ENCODE peak calls at places on chromosomes 7 and 10, in ten cellular contexts. J, M, Q, F, B, E, S, K, D and Z are unnamed samples.

GRCh38 chr7:26910221-26910620 is 45.8 kb upstream of the SKAP2 start:
- DNase-seq in J (peak; percentile 82), M (no peak), Q (no peak), F (no peak), B (no peak), E (peak; percentile 9), S (peak; percentile 51), K (no peak), D (no peak), Z (no peak)

GRCh38 chr7:50212666-50213621 is 91.6 kb upstream of the IKZF1 start:
- DNase-seq in J (no peak), M (no peak), Q (no peak), F (no peak), B (no peak), E (no peak), S (no peak), K (no peak), D (no peak), Z (no peak)

GRCh38 chr7:140841316-140841715 is 83.4 kb downstream of the BRAF start:
- DNase-seq in J (no peak), M (no peak), Q (no peak), F (no peak), B (no peak), E (no peak), S (no peak), K (no peak), D (no peak), Z (no peak)

GRCh38 chr7:131533566-131534561 is 22.6 kb downstream of the PODXL start:
- DNase-seq in J (no peak), M (no peak), Q (no peak), F (no peak), B (no peak), E (no peak), S (no peak), K (peak; percentile 13), D (no peak), Z (no peak)

GRCh38 chr7:50531401-50531906 is 33.8 kb downstream of the DDC start:
- DNase-seq in J (peak; percentile 50), M (no peak), Q (no peak), F (no peak), B (peak; percentile 62), E (peak; percentile 26), S (no peak), K (no peak), D (no peak), Z (no peak)

GRCh38 chr7:3482147-3482921 is 181.3 kb downstream of the SDK1 start:
- DNase-seq in J (peak; percentile 9), M (no peak), Q (peak; percentile 51), F (no peak), B (peak; percentile 57), E (peak; percentile 29), S (peak; percentile 80), K (no peak), D (no peak), Z (no peak)

GRCh38 chr10:119401671-119402395 is 140.7 kb downstream of the RGS10 start:
- DNase-seq in J (peak; percentile 98), M (no peak), Q (no peak), F (no peak), B (no peak), E (peak; percentile 95), S (no peak), K (peak; percentile 84), D (no peak), Z (no peak)

GRCh38 chr10:71990706-71991269 is 26.6 kb downstream of the CHST3 start:
- DNase-seq in J (no peak), M (no peak), Q (no peak), F (no peak), B (no peak), E (no peak), S (no peak), K (no peak), D (no peak), Z (no peak)

DNA sequence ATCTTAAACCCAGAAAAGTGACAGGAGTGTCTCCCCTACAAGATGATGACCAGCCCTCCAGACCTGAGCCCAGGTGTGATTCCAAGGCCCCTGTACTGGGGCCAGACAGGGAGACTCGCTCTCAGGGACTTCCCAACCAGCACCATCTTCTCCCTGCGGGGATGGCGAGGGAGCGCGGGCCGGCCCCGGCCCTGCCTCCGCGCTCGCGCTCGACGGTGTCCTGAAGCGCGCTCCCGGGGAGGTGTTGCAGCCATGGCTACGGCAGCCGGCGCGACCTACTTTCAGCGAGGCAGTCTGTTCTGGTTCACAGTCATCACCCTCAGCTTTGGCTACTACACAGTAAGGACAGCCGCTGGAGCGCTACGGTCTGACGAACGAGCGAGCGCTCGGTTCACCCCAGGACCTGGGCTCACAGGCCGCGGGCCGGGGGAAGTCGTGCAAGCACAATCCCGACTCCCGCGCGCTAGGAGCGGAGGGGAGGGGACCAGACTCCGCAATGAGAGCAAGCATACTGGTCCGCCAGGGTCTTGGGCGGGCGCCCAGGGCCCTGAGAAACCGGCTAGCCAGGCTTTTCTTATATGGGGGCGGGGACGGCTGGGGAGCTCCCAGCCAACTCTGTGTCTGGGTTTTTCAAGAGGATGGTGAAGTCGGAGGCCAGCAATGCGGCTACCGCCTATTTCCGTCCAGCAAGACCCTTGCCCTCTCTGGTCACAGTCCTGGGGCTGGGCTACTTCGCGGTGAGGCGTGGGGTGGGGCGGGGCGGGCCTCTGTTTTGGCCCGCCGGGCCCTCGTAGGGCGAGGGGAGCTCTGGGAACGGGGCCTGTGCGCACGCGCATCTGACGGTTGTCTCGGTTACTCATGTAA is at the start of gene TMEM254:
- DNase-seq in J (peak; percentile 95), M (peak; percentile 89), Q (peak; percentile 93), F (peak; percentile 86), B (peak; percentile 93), E (peak; percentile 75), S (peak; percentile 89), K (peak; percentile 98), D (peak; percentile 69), Z (peak; percentile 79)
- H3K27ac ChIP-seq in J (peak within 1 kb of the TSS; percentile 95), M (peak within 1 kb of the TSS; percentile 86), Q (peak within 1 kb of the TSS; percentile 92), F (peak within 1 kb of the TSS; percentile 97), B (peak within 1 kb of the TSS; percentile 86), E (peak within 1 kb of the TSS; percentile 86), S (peak within 1 kb of the TSS; percentile 19), K (peak within 1 kb of the TSS; percentile 98), D (peak within 1 kb of the TSS; percentile 82), Z (peak within 1 kb of the TSS; percentile 97)

GRCh38 chr10:91635401-91636400 is 2.8 kb upstream of the PPP1R3C start:
- DNase-seq in J (peak; percentile 93), M (no peak), Q (peak; percentile 89), F (peak; percentile 57), B (peak; percentile 62), E (peak; percentile 76), S (peak; percentile 61), K (no peak), D (peak; percentile 10), Z (peak; percentile 31)

GRCh38 chr10:91636892-91637291 is 4.0 kb upstream of the PPP1R3C start:
- DNase-seq in J (no peak), M (no peak), Q (no peak), F (no peak), B (no peak), E (no peak), S (no peak), K (no peak), D (no peak), Z (no peak)

GRCh38 chr10:91634898-91635297 is 2.0 kb upstream of the PPP1R3C start:
- DNase-seq in J (no peak), M (no peak), Q (no peak), F (no peak), B (no peak), E (no peak), S (no peak), K (no peak), D (no peak), Z (no peak)

GRCh38 chr10:91632671-91633550 is at the start of gene PPP1R3C:
- DNase-seq in J (peak; percentile 98), M (peak; percentile 38), Q (peak; percentile 93), F (peak; percentile 84), B (peak; percentile 92), E (peak; percentile 84), S (peak; percentile 92), K (peak; percentile 97), D (no peak), Z (peak; percentile 92)

DNA sequence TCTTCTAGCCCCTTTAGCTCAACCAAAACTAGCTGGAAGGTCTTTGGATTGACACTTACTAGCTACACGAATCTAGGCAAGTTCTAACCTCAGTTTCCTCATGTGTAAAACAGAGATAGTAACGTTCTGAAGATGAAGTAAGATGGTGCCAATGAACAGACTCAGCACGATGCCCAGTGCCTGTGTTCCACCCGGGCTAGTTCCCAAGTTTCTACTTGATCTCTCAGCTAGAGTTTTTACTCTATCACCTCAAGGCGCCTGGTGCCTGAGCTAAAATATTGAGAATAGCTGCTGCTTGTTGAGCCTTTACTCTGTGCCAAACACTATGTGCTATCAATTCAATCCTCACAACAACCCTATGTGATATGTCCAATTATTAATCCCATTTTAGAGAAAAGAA is 1.4 kb upstream of the PPP1R3C start:
- DNase-seq in J (no peak), M (no peak), Q (no peak), F (no peak), B (no peak), E (no peak), S (no peak), K (peak; percentile 56), D (no peak), Z (no peak)
- H3K27ac ChIP-seq in J (peak overlapping the region; percentile 80), M (no peak overlapping the region), Q (no peak overlapping the region), F (no peak overlapping the region), B (no peak overlapping the region), E (no peak overlapping the region), S (no peak overlapping the region), K (peak overlapping the region; percentile 48), D (no peak overlapping the region), Z (no peak overlapping the region)

GRCh38 chr10:122302315-122302714 is 31.2 kb downstream of the BTBD16 start:
- DNase-seq in J (no peak), M (no peak), Q (no peak), F (no peak), B (no peak), E (no peak), S (no peak), K (no peak), D (no peak), Z (no peak)

GRCh38 chr10:122301055-122301810 is 30.1 kb downstream of the BTBD16 start:
- DNase-seq in J (peak; percentile 93), M (no peak), Q (no peak), F (no peak), B (no peak), E (peak; percentile 96), S (no peak), K (no peak), D (no peak), Z (no peak)

GRCh38 chr10:122303271-122304053 is 32.4 kb downstream of the BTBD16 start:
- DNase-seq in J (no peak), M (no peak), Q (no peak), F (no peak), B (no peak), E (no peak), S (no peak), K (no peak), D (no peak), Z (no peak)

GRCh38 chr10:122299423-122300075 is 28.5 kb downstream of the BTBD16 start:
- DNase-seq in J (no peak), M (no peak), Q (no peak), F (no peak), B (no peak), E (no peak), S (no peak), K (no peak), D (no peak), Z (no peak)

GRCh38 chr10:122301811-122302115 is 30.7 kb downstream of the BTBD16 start:
- DNase-seq in J (no peak), M (no peak), Q (no peak), F (no peak), B (no peak), E (no peak), S (no peak), K (no peak), D (no peak), Z (no peak)
- H3K27ac ChIP-seq in J (peak overlapping the region; percentile 60), M (no peak overlapping the region), Q (no peak overlapping the region), F (no peak overlapping the region), B (no peak overlapping the region), E (peak overlapping the region; percentile 6), S (no peak overlapping the region), K (no peak overlapping the region), D (no peak overlapping the region), Z (peak overlapping the region; percentile 98)

GRCh38 chr7:54811925-54812264 is 52.9 kb upstream of the SEC61G start:
- DNase-seq in J (peak; percentile 26), M (no peak), Q (no peak), F (no peak), B (no peak), E (peak; percentile 86), S (no peak), K (peak; percentile 59), D (no peak), Z (no peak)
- H3K27ac ChIP-seq in J (no peak overlapping the region), M (no peak overlapping the region), Q (no peak overlapping the region), F (peak overlapping the region; percentile 75), B (no peak overlapping the region), E (peak overlapping the region; percentile 87), S (no peak overlapping the region), K (no peak overlapping the region), D (no peak overlapping the region), Z (no peak overlapping the region)